ENCODE peak calls at places on chromosomes 2 and 18, in six cellular contexts. X is cardiac muscle cell; U is heart left ventricle; K is effector memory CD4-positive, alpha-beta T cell; N is CD8-positive, alpha-beta memory T cell; V is A549. I is an unnamed sample.

GRCh38 chr2:77228379-77228778 is 293.8 kb downstream of the LRRTM4 start:
- DNase-seq in X (no peak), U (no peak), K (no peak), N (no peak), V (no peak), I (no peak)

GRCh38 chr2:172462393-172463381 is 35.3 kb downstream of the ITGA6 start:
- DNase-seq in X (no peak), U (no peak), K (peak; percentile 38), N (peak; percentile 64), V (no peak), I (no peak)

GRCh38 chr2:8586397-8587051 is 95.3 kb upstream of the ID2 start:
- DNase-seq in X (no peak), U (peak; percentile 15), K (no peak), N (no peak), V (no peak), I (peak; percentile 54)

GRCh38 chr2:176931588-176932563 is 280.7 kb upstream of the HNRNPA3 start:
- DNase-seq in X (peak; percentile 28), U (no peak), K (no peak), N (peak; percentile 64), V (peak; percentile 11), I (no peak)

GRCh38 chr2:215188078-215188477 is 49.7 kb upstream of the ABCA12 start:
- DNase-seq in X (peak; percentile 28), U (no peak), K (no peak), N (no peak), V (no peak), I (no peak)

GRCh38 chr2:196290569-196290968 is 119.2 kb upstream of the STK17B start:
- DNase-seq in X (no peak), U (no peak), K (no peak), N (no peak), V (no peak), I (no peak)

GRCh38 chr2:163466583-163466982 is 269.2 kb downstream of the FIGN start:
- DNase-seq in X (no peak), U (no peak), K (no peak), N (no peak), V (no peak), I (no peak)

GRCh38 chr2:174053285-174053684 is 88.1 kb upstream of the SP3 start:
- DNase-seq in X (no peak), U (no peak), K (no peak), N (no peak), V (no peak), I (peak; percentile 71)

GRCh38 chr2:159797468-159798375 is at the start of gene CD302:
- DNase-seq in X (peak; percentile 74), U (peak; percentile 86), K (no peak), N (no peak), V (peak; percentile 43), I (peak; percentile 83)

GRCh38 chr2:235595420-235596010 is 101.7 kb downstream of the AGAP1 start:
- DNase-seq in X (peak; percentile 86), U (peak; percentile 73), K (peak; percentile 15), N (no peak), V (peak; percentile 56), I (peak; percentile 91)

GRCh38 chr2:42764901-42765300 is 966 bp upstream of the OXER1 start:
- DNase-seq in X (no peak), U (no peak), K (no peak), N (no peak), V (no peak), I (no peak)

GRCh38 chr2:109031481-109032228 is 42.6 kb upstream of the EDAR start:
- DNase-seq in X (peak; percentile 84), U (peak; percentile 48), K (peak; percentile 51), N (peak; percentile 89), V (peak; percentile 15), I (peak; percentile 82)

GRCh38 chr2:66559672-66560071 is 124.7 kb downstream of the MEIS1 start:
- DNase-seq in X (no peak), U (no peak), K (no peak), N (no peak), V (no peak), I (no peak)

GRCh38 chr2:99422599-99422998 is 67.2 kb downstream of the REV1 start:
- DNase-seq in X (no peak), U (no peak), K (no peak), N (no peak), V (no peak), I (no peak)

GRCh38 chr18:2968559-2968958 is 44.4 kb downstream of the LPIN2 start:
- DNase-seq in X (no peak), U (no peak), K (no peak), N (no peak), V (no peak), I (no peak)

GRCh38 chr18:27762054-27762453 is 414.9 kb downstream of the CDH2 start:
- DNase-seq in X (no peak), U (no peak), K (no peak), N (no peak), V (no peak), I (no peak)

GRCh38 chr2:55721601-55722215 is 28.1 kb upstream of the PNPT1 start:
- DNase-seq in X (no peak), U (no peak), K (no peak), N (no peak), V (no peak), I (no peak)

GRCh38 chr2:176081451-176081992 is 2.2 kb downstream of the EVX2 start:
- DNase-seq in X (no peak), U (no peak), K (no peak), N (no peak), V (no peak), I (no peak)

GRCh38 chr2:41894563-41895333 is 153.1 kb upstream of the PKDCC start:
- DNase-seq in X (no peak), U (no peak), K (no peak), N (no peak), V (no peak), I (no peak)

GRCh38 chr2:182652326-182652725 is 63.7 kb upstream of the DNAJC10 start:
- DNase-seq in X (no peak), U (no peak), K (no peak), N (no peak), V (no peak), I (no peak)

GRCh38 chr18:37361223-37362157 is 204.1 kb downstream of the CELF4 start:
- DNase-seq in X (no peak), U (no peak), K (no peak), N (no peak), V (no peak), I (peak; percentile 71)

GRCh38 chr2:147631294-147631693 is 213.5 kb upstream of the ACVR2A start:
- DNase-seq in X (no peak), U (no peak), K (no peak), N (no peak), V (no peak), I (no peak)

GRCh38 chr18:58417752-58418151 is 211.1 kb downstream of the ALPK2 start:
- DNase-seq in X (peak; percentile 77), U (no peak), K (no peak), N (no peak), V (peak; percentile 21), I (no peak)

GRCh38 chr18:68779169-68779568 is 18.7 kb upstream of the CCDC102B start:
- DNase-seq in X (peak; percentile 86), U (no peak), K (no peak), N (no peak), V (no peak), I (no peak)

GRCh38 chr2:11482473-11483031 is 16.6 kb upstream of the E2F6 start:
- DNase-seq in X (no peak), U (peak; percentile 42), K (no peak), N (no peak), V (no peak), I (peak; percentile 94)

GRCh38 chr2:218883491-218884490 is 3.1 kb downstream of the WNT10A start:
- DNase-seq in X (no peak), U (peak; percentile 54), K (peak; percentile 34), N (peak; percentile 62), V (no peak), I (peak; percentile 76)

GRCh38 chr2:9234680-9235387 is 28.2 kb downstream of the ASAP2 start:
- DNase-seq in X (peak; percentile 91), U (no peak), K (no peak), N (no peak), V (peak; percentile 85), I (no peak)

GRCh38 chr2:101768480-101769077 is 71.1 kb downstream of the MAP4K4 start:
- DNase-seq in X (no peak), U (no peak), K (no peak), N (no peak), V (no peak), I (no peak)
- H3K27ac ChIP-seq in X (no peak overlapping the region), U (no peak overlapping the region), K (no peak overlapping the region), N (no peak overlapping the region), V (no peak overlapping the region), I (no peak overlapping the region)

DNA sequence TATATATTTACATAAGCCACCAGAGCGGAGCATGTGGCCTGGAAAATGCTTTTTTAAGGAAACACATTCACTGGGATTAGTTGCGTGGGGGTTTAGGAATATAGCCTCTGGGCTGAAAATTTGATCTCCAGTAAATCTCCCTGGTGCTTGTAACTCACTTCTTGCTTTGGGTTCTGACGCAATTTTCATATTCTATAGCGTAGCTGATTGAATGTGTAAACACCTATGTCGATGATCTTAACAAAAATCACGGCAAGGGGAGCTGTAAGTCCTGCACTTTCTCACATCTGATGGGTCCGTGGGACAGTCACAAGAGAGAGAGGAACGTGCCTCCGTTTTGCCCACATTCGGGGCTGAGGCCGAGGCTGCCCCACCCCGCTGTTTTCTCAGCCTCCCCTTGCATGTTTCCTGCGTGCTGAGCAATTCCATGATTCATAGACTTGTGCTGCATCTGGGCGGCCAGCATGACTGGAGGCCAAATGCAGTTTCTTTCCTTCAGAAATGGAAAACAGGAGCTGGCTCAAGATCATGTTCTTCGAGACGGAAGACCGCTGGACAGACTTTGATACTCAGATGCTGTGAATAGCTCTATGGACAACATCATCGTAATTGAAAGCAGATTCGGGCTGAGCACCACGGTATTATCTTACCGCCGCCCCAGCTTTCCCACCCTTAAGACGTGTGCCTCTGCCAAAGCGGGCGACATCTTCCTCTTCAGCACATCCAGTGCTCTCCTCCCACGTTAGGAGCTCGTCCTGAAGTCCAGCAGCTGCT is 109.2 kb downstream of the TMEM18 start:
- DNase-seq in X (peak; percentile 55), U (peak; percentile 40), K (no peak), N (no peak), V (no peak), I (no peak)
- H3K9me3 ChIP-seq in X (no peaks in the 10 kb centered on the region), U (peaks cover 22% of the 10 kb centered on the region), K (no peaks in the 10 kb centered on the region), N (no peaks in the 10 kb centered on the region), V (peaks cover 3% of the 10 kb centered on the region), I (no peaks in the 10 kb centered on the region)

DNA sequence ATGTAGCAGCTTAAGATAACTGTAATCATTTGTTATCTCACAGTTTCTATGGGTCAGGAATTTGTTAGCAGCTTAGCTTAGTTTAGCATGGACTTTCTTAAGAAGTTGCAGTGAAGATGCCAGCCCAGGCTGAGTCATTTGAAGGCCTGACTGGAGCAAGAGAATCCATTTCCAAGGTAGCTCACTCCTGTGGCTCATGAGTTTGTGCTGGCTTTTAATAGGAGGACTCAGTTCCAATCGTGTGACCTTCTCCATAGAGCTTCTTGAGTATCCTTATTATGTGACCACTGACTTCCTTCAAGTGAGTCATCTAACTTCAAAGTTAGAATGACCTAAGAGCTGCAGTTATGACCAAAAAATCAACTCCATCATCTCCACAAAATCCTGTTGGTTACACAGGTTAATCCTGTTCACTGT is 1.4 kb downstream of the GPATCH11 start:
- DNase-seq in X (peak; percentile 9), U (no peak), K (no peak), N (no peak), V (no peak), I (peak; percentile 56)
- H3K4me3 ChIP-seq in X (no peak overlapping the region), U (no peak overlapping the region), K (no peak overlapping the region), N (no peak overlapping the region), V (no peak overlapping the region), I (peak overlapping the region; percentile 93)

GRCh38 chr2:110729106-110729505 is 3.3 kb upstream of the ACOXL start:
- DNase-seq in X (no peak), U (no peak), K (no peak), N (no peak), V (no peak), I (peak; percentile 73)
- H3K27ac ChIP-seq in X (no peak overlapping the region), U (no peak overlapping the region), K (no peak overlapping the region), N (no peak overlapping the region), V (no peak overlapping the region), I (no peak overlapping the region)

GRCh38 chr2:57218206-57218605 is 828.4 kb upstream of the VRK2 start:
- DNase-seq in X (no peak), U (peak; percentile 84), K (no peak), N (no peak), V (no peak), I (no peak)
- H3K9me3 ChIP-seq in X (no peaks in the 10 kb centered on the region), U (peaks cover 25% of the 10 kb centered on the region), K (no peaks in the 10 kb centered on the region), N (no peaks in the 10 kb centered on the region), V (peaks cover 10% of the 10 kb centered on the region), I (peaks cover 35% of the 10 kb centered on the region)

I was measured in endodermal cell.